ENCODE peak calls at places on chromosomes 7 and 10, in four cellular contexts. One of them, this sample, is unnamed.
A peak's percentile ranks its signal among the peaks of the same experiment; 100 is the strongest.

GRCh38 chr10:113520606-113521481 is 32.0 kb upstream of the HABP2 start:
- DNase-seq in H1: no peak
- DNase-seq in GM12878: no peak
- DNase-seq in HepG2: peak; percentile 41
- DNase-seq in this sample: peak; percentile 76

GRCh38 chr10:119655566-119656001 is 4.4 kb downstream of the BAG3 start:
- DNase-seq in H1: no peak
- DNase-seq in GM12878: no peak
- DNase-seq in HepG2: no peak
- DNase-seq in this sample: peak; percentile 51

GRCh38 chr7:68107256-68107655 is 1110.6 kb downstream of the TYW1 start:
- DNase-seq in HepG2: no peak
- DNase-seq in H1: no peak
- DNase-seq in GM12878: no peak
- DNase-seq in this sample: peak; percentile 49

GRCh38 chr7:140552240-140552679 is 73.0 kb upstream of the MKRN1 start:
- DNase-seq in HepG2: no peak
- DNase-seq in GM12878: no peak
- DNase-seq in H1: no peak
- DNase-seq in this sample: no peak

GRCh38 chr7:154914580-154915380 is 88.1 kb downstream of the PAXIP1 start:
- DNase-seq in GM12878: no peak
- DNase-seq in HepG2: no peak
- DNase-seq in H1: no peak
- DNase-seq in this sample: peak; percentile 81

GRCh38 chr10:95278061-95278988 is 12.5 kb downstream of the PDLIM1 start:
- DNase-seq in GM12878: no peak
- DNase-seq in H1: no peak
- DNase-seq in HepG2: peak; percentile 92
- DNase-seq in this sample: no peak

GRCh38 chr7:31767686-31768358 is 80.8 kb downstream of the PPP1R17 start:
- DNase-seq in H1: peak; percentile 64
- DNase-seq in GM12878: no peak
- DNase-seq in HepG2: no peak
- DNase-seq in this sample: no peak

GRCh38 chr7:45032421-45032820 is 32.4 kb downstream of the CCM2 start:
- DNase-seq in GM12878: no peak
- DNase-seq in H1: no peak
- DNase-seq in HepG2: no peak
- DNase-seq in this sample: no peak

GRCh38 chr10:93060887-93061593 is 442 bp downstream of the CYP26C1 start:
- DNase-seq in H1: no peak
- DNase-seq in HepG2: no peak
- DNase-seq in GM12878: no peak
- DNase-seq in this sample: peak; percentile 16

GRCh38 chr10:116849271-116850057 is at the start of gene ENO4:
- DNase-seq in HepG2: peak; percentile 58
- DNase-seq in GM12878: peak; percentile 39
- DNase-seq in H1: peak; percentile 75
- DNase-seq in this sample: peak; percentile 93

GRCh38 chr10:996031-996430 is 7.8 kb downstream of the GTPBP4 start:
- DNase-seq in GM12878: no peak
- DNase-seq in H1: no peak
- DNase-seq in HepG2: no peak
- DNase-seq in this sample: no peak

GRCh38 chr7:106367018-106367420 is 82.2 kb upstream of the NAMPT start:
- DNase-seq in H1: no peak
- DNase-seq in HepG2: peak; percentile 20
- DNase-seq in GM12878: no peak
- DNase-seq in this sample: no peak

GRCh38 chr7:129456421-129456820 is 22.2 kb downstream of the STRIP2 start:
- DNase-seq in GM12878: no peak
- DNase-seq in HepG2: no peak
- DNase-seq in H1: no peak
- DNase-seq in this sample: no peak
- TF ChIP-seq TCF12 in GM12878: no peak
- TF ChIP-seq TCF12 in HepG2: no peak
- TF ChIP-seq TCF12 in H1: no peak
- TF ChIP-seq TCF12 in this sample: no peak

GRCh38 chr10:129424978-129425377 is 42.1 kb upstream of the MGMT start:
- DNase-seq in GM12878: no peak
- DNase-seq in H1: no peak
- DNase-seq in HepG2: no peak
- DNase-seq in this sample: no peak
- TF ChIP-seq TCF12 in GM12878: no peak
- TF ChIP-seq TCF12 in H1: no peak
- TF ChIP-seq TCF12 in HepG2: no peak
- TF ChIP-seq TCF12 in this sample: no peak

GRCh38 chr7:110358028-110358427 is 732.9 kb upstream of the LRRN3 start:
- DNase-seq in GM12878: no peak
- DNase-seq in H1: no peak
- DNase-seq in HepG2: no peak
- DNase-seq in this sample: no peak
- TF ChIP-seq TCF12 in GM12878: no peak
- TF ChIP-seq TCF12 in H1: no peak
- TF ChIP-seq TCF12 in HepG2: no peak
- TF ChIP-seq TCF12 in this sample: no peak

GRCh38 chr7:99390941-99391602 is 16.5 kb downstream of the ARPC1B start:
- DNase-seq in HepG2: no peak
- DNase-seq in GM12878: no peak
- DNase-seq in H1: no peak
- DNase-seq in this sample: no peak
- TF ChIP-seq TCF12 in HepG2: no peak
- TF ChIP-seq TCF12 in GM12878: no peak
- TF ChIP-seq TCF12 in H1: no peak
- TF ChIP-seq TCF12 in this sample: no peak

GRCh38 chr10:77177589-77177988 is 460.0 kb downstream of the KCNMA1 start:
- DNase-seq in H1: no peak
- DNase-seq in HepG2: no peak
- DNase-seq in GM12878: no peak
- DNase-seq in this sample: no peak

GRCh38 chr10:77176224-77176623 is 461.4 kb downstream of the KCNMA1 start:
- DNase-seq in HepG2: no peak
- DNase-seq in H1: no peak
- DNase-seq in GM12878: no peak
- DNase-seq in this sample: no peak

GRCh38 chr10:77177161-77177560 is 460.4 kb downstream of the KCNMA1 start:
- DNase-seq in GM12878: no peak
- DNase-seq in H1: no peak
- DNase-seq in HepG2: no peak
- DNase-seq in this sample: no peak

GRCh38 chr10:77175631-77176222 is 461.9 kb downstream of the KCNMA1 start:
- DNase-seq in HepG2: no peak
- DNase-seq in GM12878: no peak
- DNase-seq in H1: no peak
- DNase-seq in this sample: no peak

GRCh38 chr10:77173615-77174461 is 463.8 kb downstream of the KCNMA1 start:
- DNase-seq in HepG2: peak; percentile 61
- DNase-seq in H1: peak; percentile 72
- DNase-seq in GM12878: peak; percentile 28
- DNase-seq in this sample: peak; percentile 66
- TF ChIP-seq TCF12 in HepG2: no peak
- TF ChIP-seq TCF12 in H1: no peak
- TF ChIP-seq TCF12 in GM12878: no peak
- TF ChIP-seq TCF12 in this sample: peak; percentile 1

GRCh38 chr10:100670828-100671479 is 74.4 kb upstream of the PAX2 start:
- DNase-seq in HepG2: no peak
- DNase-seq in GM12878: no peak
- DNase-seq in H1: no peak
- DNase-seq in this sample: peak; percentile 92
- TF ChIP-seq TCF12 in HepG2: no peak
- TF ChIP-seq TCF12 in GM12878: peak; percentile 38
- TF ChIP-seq TCF12 in H1: peak; percentile 15
- TF ChIP-seq TCF12 in this sample: no peak

DNA sequence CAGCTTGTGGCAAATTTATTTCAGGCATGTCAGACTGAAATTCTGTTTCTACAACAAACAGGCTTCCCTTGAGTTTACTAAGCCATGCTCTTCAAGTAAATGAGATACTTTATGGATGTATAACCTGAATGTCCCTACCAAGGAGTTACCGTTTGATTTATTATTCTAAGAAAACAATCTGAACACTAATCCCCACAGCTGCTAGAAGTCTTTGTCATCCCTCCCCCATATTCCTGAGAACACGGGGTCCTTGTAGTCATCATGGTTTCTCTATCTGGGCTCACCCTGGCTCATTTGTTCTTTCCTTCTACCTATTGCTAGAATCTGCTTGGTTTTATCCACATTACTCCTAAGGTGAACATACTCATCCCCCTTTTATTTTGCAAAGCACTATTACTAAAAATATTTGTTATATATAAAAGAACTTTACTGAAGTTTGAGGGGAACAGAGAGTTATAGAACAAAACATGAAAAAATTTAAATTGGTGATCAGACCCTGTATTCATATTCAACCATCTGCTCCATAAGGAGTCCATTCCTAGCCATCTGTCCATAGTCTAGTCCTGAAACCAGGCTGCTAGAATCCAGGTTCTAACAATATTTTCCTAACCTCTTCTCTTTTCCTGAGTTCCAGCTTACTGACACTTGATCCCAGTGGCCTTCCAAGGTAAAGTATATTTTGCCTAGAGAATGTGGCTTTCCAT is 137.3 kb upstream of the MAGI2 start:
- DNase-seq in GM12878: no peak
- DNase-seq in HepG2: no peak
- DNase-seq in H1: no peak
- DNase-seq in this sample: no peak
- TF ChIP-seq TCF12 in GM12878: no peak
- TF ChIP-seq TCF12 in HepG2: no peak
- TF ChIP-seq TCF12 in H1: no peak
- TF ChIP-seq TCF12 in this sample: no peak